ENCODE peak calls at places on chromosomes 13 and 19, in four cellular contexts. Q, W, L and Y are unnamed samples.

GRCh38 chr19:35268546-35269424 is at the start of gene USF2:
- DNase-seq in Q (no peak), W (peak), L (peak), Y (peak)

GRCh38 chr13:50318887-50319286 is 303.6 kb downstream of the KCNRG start:
- DNase-seq in Q (no peak), W (no peak), L (no peak), Y (no peak)

GRCh38 chr19:34976611-34977010 is 12.6 kb upstream of the ZNF792 start:
- DNase-seq in Q (no peak), W (no peak), L (no peak), Y (no peak)

GRCh38 chr13:101473458-101473857 is 21.0 kb downstream of the ITGBL1 start:
- DNase-seq in Q (no peak), W (no peak), L (no peak), Y (no peak)

GRCh38 chr13:49517461-49517860 is 21.7 kb downstream of the PHF11 start:
- DNase-seq in Q (no peak), W (no peak), L (no peak), Y (no peak)

GRCh38 chr19:18254546-18255500 is 19.4 kb downstream of the IQCN start:
- DNase-seq in Q (peak), W (no peak), L (peak), Y (peak)

GRCh38 chr13:49620170-49620621 is 8.1 kb upstream of the ARL11 start:
- DNase-seq in Q (no peak), W (no peak), L (no peak), Y (no peak)

GRCh38 chr13:33119022-33119735 is 103.0 kb downstream of the KL start:
- DNase-seq in Q (no peak), W (no peak), L (peak), Y (no peak)

GRCh38 chr13:40235160-40235796 is 431.2 kb downstream of the FOXO1 start:
- DNase-seq in Q (no peak), W (no peak), L (no peak), Y (no peak)

GRCh38 chr19:16076958-16077611 is 790 bp downstream of the TPM4 start:
- DNase-seq in Q (peak), W (no peak), L (no peak), Y (no peak)

GRCh38 chr19:23673132-23673531 is 13.9 kb downstream of the ZNF675 start:
- DNase-seq in Q (no peak), W (no peak), L (no peak), Y (no peak)

GRCh38 chr19:6044056-6044805 is 66.1 kb downstream of the RFX2 start:
- DNase-seq in Q (peak), W (no peak), L (no peak), Y (no peak)

GRCh38 chr19:43713208-43713607 is 2.7 kb upstream of the IRGC start:
- DNase-seq in Q (no peak), W (no peak), L (no peak), Y (no peak)

GRCh38 chr19:9406798-9407352 is 28.5 kb downstream of the ZNF266 start:
- DNase-seq in Q (no peak), W (no peak), L (peak), Y (no peak)

GRCh38 chr19:38528931-38529330 is 88.8 kb downstream of the MAP4K1 start:
- DNase-seq in Q (no peak), W (no peak), L (no peak), Y (no peak)

GRCh38 chr19:39568604-39569003 is 28.6 kb upstream of the EID2 start:
- DNase-seq in Q (no peak), W (no peak), L (peak), Y (no peak)

GRCh38 chr13:105202384-105202783 is 1333.1 kb downstream of the EFNB2 start:
- DNase-seq in Q (no peak), W (peak), L (no peak), Y (no peak)

GRCh38 chr19:17555929-17556813 is 722 bp downstream of the COLGALT1 start:
- DNase-seq in Q (peak), W (peak), L (peak), Y (peak)

GRCh38 chr19:38433268-38433733 is at the start of gene RYR1:
- DNase-seq in Q (peak), W (peak), L (no peak), Y (peak)

GRCh38 chr13:41767801-41768200 is 193.1 kb downstream of the VWA8 start:
- DNase-seq in Q (no peak), W (no peak), L (no peak), Y (no peak)

GRCh38 chr19:24033962-24034342 is 53.0 kb upstream of the ZNF254 start:
- DNase-seq in Q (no peak), W (peak), L (peak), Y (no peak)

GRCh38 chr13:37682496-37682895 is 83.9 kb upstream of the POSTN start:
- DNase-seq in Q (no peak), W (no peak), L (no peak), Y (no peak)
- H2BK12ac ChIP-seq in Q (no peak), W (no peak), L (no peak), Y (no peak)

GRCh38 chr13:113864303-113864890 is 521 bp upstream of the GAS6 start:
- DNase-seq in Q (no peak), W (no peak), L (no peak), Y (no peak)

GRCh38 chr13:113862191-113862765 is 1.6 kb downstream of the GAS6 start:
- DNase-seq in Q (peak), W (no peak), L (peak), Y (peak)

GRCh38 chr13:113861433-113862030 is 2.3 kb downstream of the GAS6 start:
- DNase-seq in Q (peak), W (no peak), L (no peak), Y (peak)

GRCh38 chr13:113862766-113863510 is 938 bp downstream of the GAS6 start:
- DNase-seq in Q (peak), W (no peak), L (peak), Y (peak)

DNA sequence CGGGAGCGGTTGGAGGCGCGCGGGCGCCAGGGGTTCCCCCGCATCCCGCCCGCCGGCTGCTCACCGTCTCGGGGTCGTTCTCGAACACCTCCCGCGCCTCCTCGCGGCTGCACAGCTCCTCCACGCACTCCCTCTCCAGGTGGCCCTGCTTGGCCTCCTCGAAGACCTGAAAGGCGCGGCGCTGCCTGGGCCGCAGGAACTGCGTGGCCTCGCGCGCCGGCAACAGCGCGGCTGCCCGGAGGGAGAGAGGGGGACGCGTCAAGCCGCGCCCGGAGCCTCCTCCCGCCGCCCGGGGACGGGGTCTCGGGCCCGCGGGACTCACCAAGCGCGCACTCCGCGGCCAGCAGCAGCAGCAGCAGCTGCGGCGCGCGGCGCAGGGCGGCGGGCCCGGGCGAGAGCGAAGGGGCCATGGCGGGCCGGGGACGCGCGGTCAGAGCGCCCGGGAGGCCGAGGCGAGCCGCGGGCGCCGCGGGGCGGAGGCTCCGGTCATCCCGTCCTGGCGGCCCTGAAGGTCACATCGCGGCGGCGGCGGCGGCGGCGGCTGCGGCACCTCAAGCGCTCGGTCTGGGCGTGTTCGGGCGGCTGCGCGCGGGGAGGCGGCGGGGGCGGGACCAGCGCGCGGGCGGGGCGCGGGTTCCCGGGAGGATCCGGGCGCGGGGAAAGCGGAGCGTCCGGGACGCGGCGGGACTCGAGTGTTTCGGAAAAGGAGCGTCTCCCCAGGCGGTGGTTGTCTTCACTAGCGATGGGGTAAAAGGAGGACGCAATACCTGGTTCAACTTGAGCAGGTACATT is at the start of gene GAS6:
- DNase-seq in Q (peak), W (peak), L (no peak), Y (peak)
- H2BK12ac ChIP-seq in Q (peak), W (peak), L (peak), Y (no peak)

GRCh38 chr19:40612831-40613668 is 11.9 kb downstream of the LTBP4 start:
- DNase-seq in Q (peak), W (no peak), L (no peak), Y (peak)

GRCh38 chr19:40616941-40617340 is 15.8 kb downstream of the LTBP4 start:
- DNase-seq in Q (no peak), W (no peak), L (no peak), Y (no peak)

GRCh38 chr19:40616178-40616577 is 15.0 kb downstream of the LTBP4 start:
- DNase-seq in Q (no peak), W (no peak), L (no peak), Y (no peak)

GRCh38 chr19:40613669-40614594 is 12.8 kb downstream of the LTBP4 start:
- DNase-seq in Q (peak), W (no peak), L (peak), Y (peak)

GRCh38 chr19:40614595-40615411 is 13.6 kb downstream of the LTBP4 start:
- DNase-seq in Q (peak), W (peak), L (no peak), Y (peak)
- H2BK12ac ChIP-seq in Q (peak), W (peak), L (no peak), Y (no peak)

GRCh38 chr13:72384879-72385278 is 342.6 kb downstream of the MZT1 start:
- DNase-seq in Q (no peak), W (no peak), L (no peak), Y (no peak)

GRCh38 chr13:72384186-72384823 is 343.1 kb downstream of the MZT1 start:
- DNase-seq in Q (no peak), W (no peak), L (no peak), Y (no peak)

GRCh38 chr13:72383646-72384045 is 343.8 kb downstream of the MZT1 start:
- DNase-seq in Q (no peak), W (no peak), L (no peak), Y (no peak)

GRCh38 chr13:72379581-72379980 is 347.8 kb downstream of the MZT1 start:
- DNase-seq in Q (no peak), W (no peak), L (no peak), Y (no peak)
- H2BK12ac ChIP-seq in Q (no peak), W (no peak), L (no peak), Y (no peak)

GRCh38 chr13:20740021-20740420 is 33.7 kb downstream of the EEF1AKMT1 start:
- DNase-seq in Q (no peak), W (no peak), L (no peak), Y (no peak)
- H2BK12ac ChIP-seq in Q (no peak), W (no peak), L (no peak), Y (no peak)